ENCODE peak calls at places on chromosomes 3 and 15, in ten cellular contexts. One of them, this sample, is unnamed. For H3K4me1 and H3K9me3, the result is how much of the 10 kb centered on the place peaks cover.

GRCh38 chr3:37974121-37974927 is 16.3 kb upstream of the VILL start:
- DNase-seq in colonic mucosa: peak
- DNase-seq in GM23248: peak
- DNase-seq in tibial artery: peak
- DNase-seq in psoas muscle: peak
- DNase-seq in adrenal gland: peak
- DNase-seq in stomach: peak
- DNase-seq in PC-3: peak
- DNase-seq in fibroblast of lung: peak
- DNase-seq in Panc1: peak
- DNase-seq in this sample: peak

GRCh38 chr3:60557122-60557521 is 694.1 kb downstream of the FHIT start:
- DNase-seq in colonic mucosa: no peak
- DNase-seq in Panc1: no peak
- DNase-seq in stomach: no peak
- DNase-seq in GM23248: no peak
- DNase-seq in fibroblast of lung: no peak
- DNase-seq in PC-3: no peak
- DNase-seq in tibial artery: no peak
- DNase-seq in psoas muscle: no peak
- DNase-seq in adrenal gland: no peak
- DNase-seq in this sample: no peak

GRCh38 chr3:127158614-127159221 is 34.2 kb upstream of the PRR23E start:
- DNase-seq in GM23248: peak
- DNase-seq in colonic mucosa: no peak
- DNase-seq in psoas muscle: peak
- DNase-seq in fibroblast of lung: peak
- DNase-seq in tibial artery: no peak
- DNase-seq in stomach: no peak
- DNase-seq in Panc1: no peak
- DNase-seq in adrenal gland: no peak
- DNase-seq in PC-3: peak
- DNase-seq in this sample: no peak

GRCh38 chr3:111729087-111729846 is 129.8 kb upstream of the PHLDB2 start:
- DNase-seq in colonic mucosa: peak
- DNase-seq in GM23248: peak
- DNase-seq in adrenal gland: peak
- DNase-seq in PC-3: peak
- DNase-seq in psoas muscle: peak
- DNase-seq in Panc1: no peak
- DNase-seq in tibial artery: peak
- DNase-seq in fibroblast of lung: peak
- DNase-seq in stomach: peak
- DNase-seq in this sample: no peak

GRCh38 chr3:56829543-56829942 is 27.8 kb upstream of the ARHGEF3 start:
- DNase-seq in adrenal gland: no peak
- DNase-seq in tibial artery: no peak
- DNase-seq in psoas muscle: no peak
- DNase-seq in PC-3: no peak
- DNase-seq in GM23248: no peak
- DNase-seq in colonic mucosa: no peak
- DNase-seq in stomach: no peak
- DNase-seq in fibroblast of lung: no peak
- DNase-seq in Panc1: no peak
- DNase-seq in this sample: no peak

GRCh38 chr3:12758025-12758830 is 831 bp downstream of the TMEM40 start:
- DNase-seq in colonic mucosa: no peak
- DNase-seq in GM23248: peak
- DNase-seq in psoas muscle: no peak
- DNase-seq in stomach: peak
- DNase-seq in Panc1: no peak
- DNase-seq in fibroblast of lung: peak
- DNase-seq in tibial artery: peak
- DNase-seq in PC-3: peak
- DNase-seq in adrenal gland: peak
- DNase-seq in this sample: no peak

GRCh38 chr15:77615472-77615871 is 17.2 kb downstream of the LINGO1 start:
- DNase-seq in PC-3: no peak
- DNase-seq in fibroblast of lung: no peak
- DNase-seq in GM23248: no peak
- DNase-seq in psoas muscle: no peak
- DNase-seq in adrenal gland: no peak
- DNase-seq in stomach: no peak
- DNase-seq in tibial artery: no peak
- DNase-seq in colonic mucosa: no peak
- DNase-seq in Panc1: no peak
- DNase-seq in this sample: no peak

GRCh38 chr3:77296527-77296926 is 256.6 kb downstream of the ROBO2 start:
- DNase-seq in fibroblast of lung: no peak
- DNase-seq in psoas muscle: no peak
- DNase-seq in Panc1: no peak
- DNase-seq in tibial artery: no peak
- DNase-seq in GM23248: peak
- DNase-seq in stomach: no peak
- DNase-seq in PC-3: peak
- DNase-seq in colonic mucosa: no peak
- DNase-seq in adrenal gland: no peak
- DNase-seq in this sample: no peak

GRCh38 chr3:24264011-24264410 is 230.6 kb downstream of the THRB start:
- DNase-seq in colonic mucosa: no peak
- DNase-seq in GM23248: no peak
- DNase-seq in stomach: no peak
- DNase-seq in adrenal gland: no peak
- DNase-seq in psoas muscle: no peak
- DNase-seq in tibial artery: no peak
- DNase-seq in PC-3: no peak
- DNase-seq in Panc1: no peak
- DNase-seq in fibroblast of lung: no peak
- DNase-seq in this sample: no peak

GRCh38 chr3:145191543-145191942 is 969.4 kb downstream of the PLOD2 start:
- DNase-seq in fibroblast of lung: no peak
- DNase-seq in psoas muscle: no peak
- DNase-seq in tibial artery: no peak
- DNase-seq in GM23248: no peak
- DNase-seq in Panc1: no peak
- DNase-seq in colonic mucosa: no peak
- DNase-seq in PC-3: peak
- DNase-seq in adrenal gland: no peak
- DNase-seq in stomach: no peak
- DNase-seq in this sample: no peak

GRCh38 chr3:52231502-52232278 is 6.2 kb upstream of the TLR9 start:
- DNase-seq in fibroblast of lung: peak
- DNase-seq in PC-3: peak
- DNase-seq in adrenal gland: peak
- DNase-seq in Panc1: no peak
- DNase-seq in tibial artery: peak
- DNase-seq in stomach: peak
- DNase-seq in GM23248: peak
- DNase-seq in colonic mucosa: peak
- DNase-seq in psoas muscle: peak
- DNase-seq in this sample: peak

GRCh38 chr15:47411733-47412530 is 305.4 kb upstream of the SEMA6D start:
- DNase-seq in PC-3: no peak
- DNase-seq in stomach: no peak
- DNase-seq in fibroblast of lung: peak
- DNase-seq in GM23248: no peak
- DNase-seq in tibial artery: no peak
- DNase-seq in colonic mucosa: no peak
- DNase-seq in psoas muscle: no peak
- DNase-seq in adrenal gland: no peak
- DNase-seq in Panc1: no peak
- DNase-seq in this sample: no peak
- H3K4me1 ChIP-seq in PC-3: under half
- H3K4me1 ChIP-seq in stomach: under half
- H3K4me1 ChIP-seq in fibroblast of lung: under half
- H3K4me1 ChIP-seq in GM23248: under half
- H3K4me1 ChIP-seq in tibial artery: under half
- H3K4me1 ChIP-seq in colonic mucosa: under half
- H3K4me1 ChIP-seq in psoas muscle: under half
- H3K4me1 ChIP-seq in adrenal gland: under half
- H3K4me1 ChIP-seq in Panc1: under half
- H3K4me1 ChIP-seq in this sample: under half

DNA sequence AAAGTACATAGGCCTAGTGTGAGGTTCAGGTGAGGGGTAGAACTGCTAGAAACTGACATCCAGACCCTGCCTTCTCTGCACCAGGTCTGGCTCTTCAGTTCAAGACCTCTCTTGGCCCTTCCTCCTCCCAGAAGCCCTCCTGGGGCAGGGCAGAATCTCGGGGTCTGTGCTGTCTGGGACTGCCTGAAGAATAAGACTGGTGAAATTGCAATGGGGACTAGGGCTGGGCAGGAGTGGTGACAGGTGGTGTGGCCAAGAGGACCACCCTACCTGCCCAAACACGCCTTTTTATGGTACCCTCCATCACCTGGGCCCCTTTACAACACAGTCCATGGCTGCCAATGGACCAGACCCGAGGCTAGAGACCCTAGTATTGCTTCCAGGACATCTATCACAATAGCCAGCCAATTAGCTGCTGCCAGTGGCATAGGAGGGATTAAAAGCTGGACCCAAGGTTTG is 1.5 kb upstream of the NCKIPSD start:
- DNase-seq in colonic mucosa: no peak
- DNase-seq in stomach: no peak
- DNase-seq in adrenal gland: no peak
- DNase-seq in fibroblast of lung: no peak
- DNase-seq in Panc1: no peak
- DNase-seq in psoas muscle: no peak
- DNase-seq in PC-3: no peak
- DNase-seq in tibial artery: no peak
- DNase-seq in GM23248: no peak
- DNase-seq in this sample: no peak
- H3K27ac ChIP-seq in colonic mucosa: no peak
- H3K27ac ChIP-seq in stomach: no peak
- H3K27ac ChIP-seq in adrenal gland: peak
- H3K27ac ChIP-seq in fibroblast of lung: no peak
- H3K27ac ChIP-seq in Panc1: no peak
- H3K27ac ChIP-seq in psoas muscle: peak
- H3K27ac ChIP-seq in PC-3: no peak
- H3K27ac ChIP-seq in tibial artery: peak
- H3K27ac ChIP-seq in GM23248: no peak
- H3K27ac ChIP-seq in this sample: no peak

DNA sequence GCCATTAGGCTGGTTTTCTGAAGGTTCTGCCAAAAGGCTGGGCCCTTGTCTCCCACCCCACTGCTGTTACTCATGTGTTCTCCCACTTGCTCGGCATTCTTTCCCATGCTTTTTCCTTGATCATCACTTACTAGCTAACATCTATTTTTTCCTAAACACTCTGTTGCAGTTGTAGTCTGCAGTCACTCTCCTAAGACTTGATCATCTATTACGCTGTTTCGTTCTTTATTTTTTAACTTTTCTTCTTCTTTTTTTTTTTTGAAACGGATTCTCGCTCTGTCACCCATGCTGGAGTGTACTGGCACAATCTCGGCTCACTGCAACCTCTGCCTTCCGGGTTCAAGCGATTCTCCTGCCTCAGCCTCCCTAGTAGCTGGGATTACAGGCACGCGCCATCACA is 176.3 kb downstream of the IGF1R start:
- DNase-seq in PC-3: no peak
- DNase-seq in Panc1: no peak
- DNase-seq in fibroblast of lung: no peak
- DNase-seq in GM23248: peak
- DNase-seq in tibial artery: no peak
- DNase-seq in adrenal gland: no peak
- DNase-seq in colonic mucosa: no peak
- DNase-seq in psoas muscle: no peak
- DNase-seq in stomach: no peak
- DNase-seq in this sample: no peak
- H3K9me3 ChIP-seq in PC-3: under half
- H3K9me3 ChIP-seq in Panc1: under half
- H3K9me3 ChIP-seq in fibroblast of lung: under half
- H3K9me3 ChIP-seq in GM23248: under half
- H3K9me3 ChIP-seq in tibial artery: under half
- H3K9me3 ChIP-seq in adrenal gland: under half
- H3K9me3 ChIP-seq in colonic mucosa: under half
- H3K9me3 ChIP-seq in psoas muscle: under half
- H3K9me3 ChIP-seq in stomach: under half
- H3K9me3 ChIP-seq in this sample: under half

GRCh38 chr3:47159820-47160219 is 4.1 kb downstream of the SETD2 start:
- DNase-seq in psoas muscle: no peak
- DNase-seq in PC-3: no peak
- DNase-seq in tibial artery: no peak
- DNase-seq in adrenal gland: no peak
- DNase-seq in stomach: no peak
- DNase-seq in Panc1: no peak
- DNase-seq in colonic mucosa: no peak
- DNase-seq in fibroblast of lung: no peak
- DNase-seq in GM23248: no peak
- DNase-seq in this sample: no peak
- H3K4me1 ChIP-seq in psoas muscle: half or more
- H3K4me1 ChIP-seq in PC-3: under half
- H3K4me1 ChIP-seq in tibial artery: under half
- H3K4me1 ChIP-seq in adrenal gland: half or more
- H3K4me1 ChIP-seq in stomach: half or more
- H3K4me1 ChIP-seq in Panc1: under half
- H3K4me1 ChIP-seq in colonic mucosa: under half
- H3K4me1 ChIP-seq in fibroblast of lung: under half
- H3K4me1 ChIP-seq in GM23248: under half
- H3K4me1 ChIP-seq in this sample: under half

DNA sequence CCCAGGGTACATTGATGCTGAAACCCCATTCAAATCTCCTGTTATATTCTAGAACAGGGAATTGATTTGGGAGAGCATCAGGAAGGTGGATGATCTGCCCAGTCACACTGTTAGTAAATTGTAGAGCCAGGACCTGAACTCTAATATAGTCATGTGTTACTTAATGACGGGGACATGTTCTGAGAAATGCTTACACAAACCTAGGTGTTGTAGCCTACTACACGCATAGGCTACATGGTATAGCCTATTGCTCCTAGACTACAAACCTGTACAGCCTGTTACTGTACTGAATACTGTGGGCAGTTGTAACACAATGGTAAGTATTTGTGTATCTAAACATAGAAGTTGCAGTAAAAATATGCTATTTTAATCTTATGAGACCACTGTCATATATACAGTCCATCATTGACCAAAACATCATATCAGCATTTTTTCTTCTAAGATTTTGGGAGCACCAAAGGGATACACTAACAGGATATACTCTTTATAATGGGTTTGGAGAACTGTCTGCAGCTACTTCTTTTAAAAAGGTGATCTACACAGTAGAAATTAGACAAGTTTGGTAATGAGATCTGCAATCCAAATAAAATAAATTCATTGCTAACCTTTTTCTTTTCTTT is 5.8 kb downstream of the B2M start:
- DNase-seq in PC-3: no peak
- DNase-seq in colonic mucosa: no peak
- DNase-seq in tibial artery: no peak
- DNase-seq in stomach: no peak
- DNase-seq in Panc1: no peak
- DNase-seq in adrenal gland: no peak
- DNase-seq in fibroblast of lung: no peak
- DNase-seq in GM23248: no peak
- DNase-seq in psoas muscle: no peak
- DNase-seq in this sample: no peak
- H3K27ac ChIP-seq in PC-3: no peak
- H3K27ac ChIP-seq in colonic mucosa: no peak
- H3K27ac ChIP-seq in tibial artery: no peak
- H3K27ac ChIP-seq in stomach: no peak
- H3K27ac ChIP-seq in Panc1: no peak
- H3K27ac ChIP-seq in adrenal gland: peak
- H3K27ac ChIP-seq in fibroblast of lung: no peak
- H3K27ac ChIP-seq in GM23248: no peak
- H3K27ac ChIP-seq in psoas muscle: no peak
- H3K27ac ChIP-seq in this sample: peak

GRCh38 chr3:19645093-19645492 is 288.9 kb downstream of the EFHB start:
- DNase-seq in fibroblast of lung: no peak
- DNase-seq in tibial artery: no peak
- DNase-seq in psoas muscle: no peak
- DNase-seq in adrenal gland: no peak
- DNase-seq in Panc1: no peak
- DNase-seq in colonic mucosa: no peak
- DNase-seq in stomach: no peak
- DNase-seq in PC-3: no peak
- DNase-seq in GM23248: no peak
- DNase-seq in this sample: no peak
- H3K9me3 ChIP-seq in fibroblast of lung: under half
- H3K9me3 ChIP-seq in tibial artery: under half
- H3K9me3 ChIP-seq in psoas muscle: under half
- H3K9me3 ChIP-seq in adrenal gland: under half
- H3K9me3 ChIP-seq in Panc1: under half
- H3K9me3 ChIP-seq in colonic mucosa: under half
- H3K9me3 ChIP-seq in stomach: under half
- H3K9me3 ChIP-seq in PC-3: under half
- H3K9me3 ChIP-seq in GM23248: under half
- H3K9me3 ChIP-seq in this sample: under half

This sample was measured in effector memory CD4-positive, alpha-beta T cell.